ENCODE peak calls at places on chromosome 9, in eight cellular contexts. B, S, I, D, A, E, L and N are unnamed samples.

GRCh38 chr9:122116448-122117173 is 23.5 kb upstream of the TTLL11 start:
- DNase-seq in B (no peak), S (no peak), I (no peak), D (no peak), A (no peak), E (no peak), L (no peak), N (no peak)

GRCh38 chr9:95073042-95073607 is 244.4 kb downstream of the FANCC start:
- DNase-seq in B (no peak), S (no peak), I (no peak), D (no peak), A (no peak), E (no peak), L (no peak), N (no peak)

GRCh38 chr9:77632652-77633051 is 15.5 kb downstream of the GNA14 start:
- DNase-seq in B (no peak), S (no peak), I (no peak), D (no peak), A (no peak), E (no peak), L (no peak), N (no peak)

GRCh38 chr9:35658144-35658893 is at the start of gene CCDC107:
- DNase-seq in B (peak), S (no peak), I (peak), D (no peak), A (peak), E (peak), L (peak), N (peak)

GRCh38 chr9:95373765-95374435 is 56.4 kb upstream of the FANCC start:
- DNase-seq in B (no peak), S (no peak), I (no peak), D (no peak), A (no peak), E (no peak), L (no peak), N (no peak)

GRCh38 chr9:132288956-132289355 is 65.8 kb downstream of the SETX start:
- DNase-seq in B (no peak), S (no peak), I (peak), D (no peak), A (peak), E (no peak), L (no peak), N (no peak)

GRCh38 chr9:127942152-127943010 is 4.7 kb upstream of the DPM2 start:
- DNase-seq in B (peak), S (no peak), I (peak), D (no peak), A (peak), E (peak), L (no peak), N (no peak)

GRCh38 chr9:132622144-132622543 is 39.7 kb downstream of the BARHL1 start:
- DNase-seq in B (no peak), S (no peak), I (peak), D (peak), A (peak), E (no peak), L (no peak), N (no peak)

GRCh38 chr9:32344551-32345182 is 39.8 kb upstream of the ACO1 start:
- DNase-seq in B (no peak), S (no peak), I (peak), D (no peak), A (no peak), E (no peak), L (no peak), N (no peak)

GRCh38 chr9:78021692-78022091 is 9.9 kb downstream of the GNAQ start:
- DNase-seq in B (no peak), S (no peak), I (peak), D (no peak), A (no peak), E (peak), L (no peak), N (no peak)

GRCh38 chr9:95626885-95627558 is 110.3 kb upstream of the PTCH1 start:
- DNase-seq in B (peak), S (no peak), I (no peak), D (no peak), A (no peak), E (no peak), L (no peak), N (peak)

GRCh38 chr9:132988244-132989013 is 9.9 kb downstream of the GFI1B start:
- DNase-seq in B (no peak), S (no peak), I (no peak), D (no peak), A (no peak), E (no peak), L (no peak), N (no peak)

DNA sequence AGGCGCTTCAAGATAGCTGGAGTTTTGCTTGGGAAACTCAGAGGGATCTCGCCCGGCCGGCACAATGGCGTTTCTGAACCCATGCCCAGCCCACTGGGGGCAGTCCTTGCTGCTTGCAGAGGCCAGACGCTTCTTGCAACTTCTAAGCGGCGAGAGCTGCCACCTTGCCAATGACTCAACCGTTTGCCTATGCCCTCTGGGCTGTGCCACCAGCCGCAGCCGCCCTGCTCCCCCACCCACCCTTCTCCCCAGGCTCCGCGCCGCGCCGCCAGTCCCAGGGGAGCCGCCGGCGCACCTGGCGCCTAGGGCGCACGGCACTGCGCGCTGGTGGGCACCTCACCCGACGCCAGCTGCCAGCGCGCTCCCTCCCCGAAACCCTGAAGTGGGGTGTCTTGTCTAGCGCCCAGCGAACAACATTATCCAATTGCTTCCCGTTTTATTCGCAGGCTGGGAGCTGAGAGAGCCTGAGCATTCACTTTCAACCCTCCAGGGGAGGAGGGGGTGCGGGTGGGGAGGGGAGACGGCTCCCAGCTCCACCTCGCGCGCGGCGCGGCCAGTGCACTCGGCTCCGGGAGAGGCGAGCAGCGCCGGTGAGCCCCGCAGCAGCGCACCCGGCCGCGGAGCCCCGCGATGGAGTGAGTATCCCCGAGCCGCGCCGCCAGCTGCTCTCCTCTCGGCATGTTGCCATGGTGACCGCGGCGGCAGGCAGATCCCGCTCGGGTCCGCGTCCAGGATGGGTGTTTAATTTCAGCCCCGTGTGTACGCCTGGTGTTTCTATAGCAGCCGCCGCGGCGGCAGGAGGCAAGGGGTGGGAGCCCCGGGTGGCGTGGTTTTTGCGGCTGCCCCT is 139.5 kb upstream of the PALM2AKAP2 start:
- DNase-seq in B (no peak), S (no peak), I (peak), D (no peak), A (peak), E (peak), L (no peak), N (peak)
- H3K4me3 ChIP-seq in B (no peak), S (peak), I (peak), D (peak), A (peak), E (peak), L (peak), N (peak)

DNA sequence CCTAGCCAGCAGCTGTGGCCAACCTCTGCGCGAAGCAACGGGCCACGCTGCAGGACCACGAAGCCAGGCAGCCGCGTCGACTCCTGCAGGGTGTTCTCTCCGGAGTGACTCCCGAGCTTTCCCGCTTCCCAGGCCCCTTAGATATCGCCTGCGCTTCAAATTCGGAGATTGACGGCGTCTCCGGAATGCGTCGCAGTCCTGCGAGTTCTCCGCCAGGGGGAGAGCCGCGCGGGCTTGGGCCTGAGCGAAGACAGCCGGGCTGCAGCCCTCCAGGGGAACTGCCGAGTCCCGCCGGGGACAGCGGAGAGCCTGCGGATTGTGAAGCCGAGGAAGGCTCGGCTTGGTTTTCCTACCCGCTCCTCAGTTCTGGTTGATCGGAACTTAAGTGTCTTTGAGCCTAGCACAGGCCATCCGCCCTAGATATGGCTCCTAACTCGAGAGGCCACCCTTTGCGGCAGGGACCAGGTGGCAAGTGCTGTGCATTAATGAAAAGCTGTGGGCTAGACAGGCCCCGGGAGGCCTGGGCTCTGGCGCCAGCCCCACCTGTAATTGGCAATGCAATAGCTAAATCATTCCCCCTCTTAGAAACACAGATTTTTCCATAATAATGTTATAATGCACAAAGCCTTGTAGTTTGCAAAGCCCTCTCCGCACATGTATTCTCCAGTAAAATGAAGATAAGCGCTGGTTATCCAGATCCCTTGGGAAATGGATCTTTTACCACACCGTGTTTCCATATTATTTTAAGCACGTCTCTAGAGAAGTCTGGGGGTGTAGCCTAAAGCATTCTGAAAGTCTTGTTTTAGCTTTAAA is 863 bp upstream of the APBA1 start:
- DNase-seq in B (peak), S (peak), I (peak), D (peak), A (peak), E (peak), L (peak), N (peak)
- H3K4me3 ChIP-seq in B (peak), S (peak), I (peak), D (peak), A (peak), E (peak), L (peak), N (peak)

DNA sequence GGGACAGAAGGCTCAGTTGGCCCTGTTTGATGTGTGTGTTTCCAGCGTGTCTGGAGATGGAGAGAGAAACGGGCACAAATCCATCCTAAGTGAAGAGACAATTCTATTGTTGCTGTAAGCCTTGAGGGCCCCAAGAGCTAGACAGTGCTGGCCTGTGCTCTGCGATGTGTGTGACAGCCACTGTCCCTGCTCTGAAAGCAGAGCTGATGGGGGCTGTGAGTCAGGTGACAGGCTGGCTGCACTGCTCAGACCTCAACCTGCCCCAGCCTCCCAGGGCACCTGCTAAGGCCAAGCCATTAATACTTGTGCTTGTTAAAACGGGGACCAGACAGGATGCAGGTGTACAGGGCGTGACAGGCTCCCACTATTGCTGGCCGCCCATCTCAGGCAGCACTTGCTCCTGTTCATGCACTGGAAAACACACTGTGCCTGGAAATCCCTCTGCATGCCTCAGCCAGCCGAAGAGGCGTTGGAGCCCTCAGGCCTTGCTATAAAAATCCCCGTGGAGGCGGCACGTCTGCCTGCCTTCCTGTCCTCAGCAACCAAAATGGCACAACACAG is 44.6 kb upstream of the SEMA4D start:
- DNase-seq in B (no peak), S (no peak), I (no peak), D (no peak), A (no peak), E (no peak), L (no peak), N (no peak)
- H3K4me3 ChIP-seq in B (no peak), S (no peak), I (no peak), D (no peak), A (no peak), E (no peak), L (no peak), N (no peak)

DNA sequence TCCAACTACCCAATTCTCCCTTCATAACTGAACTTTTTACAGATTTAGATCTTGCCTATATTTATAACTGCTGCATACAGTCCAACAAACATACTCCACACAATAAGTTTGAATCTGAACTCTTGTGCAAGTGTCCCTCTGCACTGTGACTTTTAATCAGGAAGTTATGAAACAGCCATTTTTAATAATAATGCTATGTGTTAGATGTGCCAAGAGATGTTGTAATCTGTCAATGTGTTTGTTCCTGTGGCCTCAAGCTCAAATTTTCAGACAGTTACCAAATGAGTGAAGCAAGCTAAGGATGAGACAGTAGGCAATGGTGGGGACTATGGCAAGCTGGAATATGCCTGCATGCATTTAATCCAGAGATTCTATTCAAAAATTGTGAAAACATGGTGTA is 57.6 kb upstream of the MTAP start:
- DNase-seq in B (no peak), S (no peak), I (peak), D (no peak), A (no peak), E (no peak), L (peak), N (no peak)
- H3K4me3 ChIP-seq in B (no peak), S (no peak), I (no peak), D (no peak), A (no peak), E (no peak), L (no peak), N (no peak)

DNA sequence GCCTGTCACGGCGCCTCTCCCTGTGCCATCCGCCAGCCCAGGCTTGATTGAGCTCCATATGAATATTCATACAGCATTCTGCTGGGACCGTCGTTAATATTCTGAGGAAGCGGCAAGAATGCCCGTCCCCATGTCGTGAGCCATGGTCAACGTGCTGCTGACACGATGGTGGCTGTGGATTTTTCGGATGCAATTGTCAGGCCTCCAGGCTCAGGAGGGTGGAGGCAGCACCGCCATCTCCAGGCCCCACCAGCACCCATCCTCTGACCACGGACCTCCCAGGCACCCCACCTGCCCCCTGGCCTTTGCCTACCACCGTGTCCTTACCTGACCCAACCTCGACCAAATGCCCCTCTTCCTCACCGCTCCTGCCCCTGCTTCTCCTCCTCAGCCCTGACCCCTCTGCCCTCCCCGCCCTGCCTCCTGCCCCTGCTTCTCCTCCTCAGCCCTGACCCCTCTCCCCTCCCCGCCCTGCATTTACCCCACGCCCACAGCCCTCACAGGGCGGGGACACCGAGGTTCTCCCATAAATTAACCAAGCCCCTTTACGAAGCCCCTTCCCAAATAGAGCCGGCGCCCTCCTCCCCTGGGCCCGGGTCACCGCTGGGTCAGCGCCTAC is 9.9 kb downstream of the TMEM250 start:
- DNase-seq in B (no peak), S (no peak), I (no peak), D (no peak), A (no peak), E (no peak), L (no peak), N (no peak)
- H3K4me3 ChIP-seq in B (peak), S (no peak), I (no peak), D (peak), A (no peak), E (no peak), L (no peak), N (peak)

GRCh38 chr9:19050637-19051591 is 1.7 kb downstream of the RRAGA start:
- DNase-seq in B (no peak), S (no peak), I (no peak), D (no peak), A (peak), E (no peak), L (no peak), N (no peak)
- H3K4me3 ChIP-seq in B (peak), S (peak), I (peak), D (peak), A (peak), E (peak), L (peak), N (peak)

GRCh38 chr9:100134731-100135130 is 35.7 kb downstream of the INVS start:
- DNase-seq in B (no peak), S (no peak), I (no peak), D (no peak), A (no peak), E (no peak), L (no peak), N (no peak)
- H3K4me3 ChIP-seq in B (no peak), S (no peak), I (no peak), D (no peak), A (no peak), E (no peak), L (no peak), N (no peak)

GRCh38 chr9:126677188-126678084 is 63.7 kb downstream of the LMX1B start:
- DNase-seq in B (no peak), S (no peak), I (no peak), D (no peak), A (no peak), E (no peak), L (no peak), N (no peak)
- H3K4me3 ChIP-seq in B (no peak), S (no peak), I (no peak), D (no peak), A (no peak), E (no peak), L (no peak), N (no peak)